ENCODE peak calls at places on chromosomes 11 and 22, in five cellular contexts. X, S, G, K and E are unnamed samples.

GRCh38 chr22:38114484-38115398 is 4.3 kb upstream of the BAIAP2L2 start:
- DNase-seq in X (peak), S (peak), G (peak), K (peak), E (no peak)

GRCh38 chr11:62575156-62575555 is 1.5 kb upstream of the EEF1G start:
- DNase-seq in X (no peak), S (no peak), G (no peak), K (no peak), E (no peak)

GRCh38 chr11:35316161-35316560 is 103.2 kb downstream of the SLC1A2 start:
- DNase-seq in X (no peak), S (no peak), G (no peak), K (no peak), E (no peak)

GRCh38 chr11:134513585-134514120 is 101.6 kb upstream of the B3GAT1 start:
- DNase-seq in X (no peak), S (no peak), G (no peak), K (no peak), E (no peak)

GRCh38 chr11:44774131-44774530 is 47.4 kb downstream of the TSPAN18 start:
- DNase-seq in X (no peak), S (no peak), G (peak), K (no peak), E (no peak)

GRCh38 chr22:20499769-20500168 is 4.2 kb upstream of the KLHL22 start:
- DNase-seq in X (no peak), S (no peak), G (no peak), K (no peak), E (no peak)

GRCh38 chr22:29723766-29724165 is 4.0 kb downstream of the CABP7 start:
- DNase-seq in X (no peak), S (no peak), G (no peak), K (no peak), E (no peak)

GRCh38 chr11:63462126-63462525 is 28.8 kb downstream of the PLAAT5 start:
- DNase-seq in X (no peak), S (no peak), G (no peak), K (no peak), E (no peak)

GRCh38 chr11:34266090-34266912 is 91.5 kb downstream of the ABTB2 start:
- DNase-seq in X (peak), S (no peak), G (peak), K (no peak), E (peak)

GRCh38 chr22:39598017-39598965 is 27.7 kb downstream of the CACNA1I start:
- DNase-seq in X (no peak), S (peak), G (no peak), K (peak), E (no peak)

GRCh38 chr22:45159652-45160462 is 3.9 kb upstream of the NUP50 start:
- DNase-seq in X (no peak), S (peak), G (peak), K (no peak), E (no peak)

GRCh38 chr22:30828187-30829155 is 133.8 kb downstream of the OSBP2 start:
- DNase-seq in X (no peak), S (no peak), G (no peak), K (no peak), E (no peak)

GRCh38 chr22:50485221-50486131 is 1.2 kb upstream of the MIOX start:
- DNase-seq in X (no peak), S (no peak), G (no peak), K (no peak), E (no peak)

GRCh38 chr22:31944700-31945477 is 554 bp downstream of the YWHAH start:
- DNase-seq in X (no peak), S (no peak), G (no peak), K (peak), E (no peak)

GRCh38 chr11:95991545-95991944 is 67.6 kb upstream of the MTMR2 start:
- DNase-seq in X (peak), S (no peak), G (peak), K (no peak), E (no peak)

GRCh38 chr22:27832606-27833005 is 31.1 kb upstream of the MN1 start:
- DNase-seq in X (no peak), S (no peak), G (no peak), K (no peak), E (no peak)

GRCh38 chr22:20230777-20231420 is 37.2 kb downstream of the RTN4R start:
- DNase-seq in X (no peak), S (no peak), G (no peak), K (no peak), E (no peak)

GRCh38 chr11:83681045-83681781 is 395.0 kb upstream of the CCDC90B start:
- DNase-seq in X (no peak), S (no peak), G (no peak), K (no peak), E (no peak)

GRCh38 chr11:69216609-69217008 is 60.9 kb downstream of the SMIM38 start:
- DNase-seq in X (no peak), S (no peak), G (no peak), K (no peak), E (no peak)

GRCh38 chr11:95788921-95789505 is 569 bp downstream of the FAM76B start:
- DNase-seq in X (no peak), S (peak), G (peak), K (peak), E (no peak)

GRCh38 chr22:50730941-50731661 is 6.9 kb upstream of the ACR start:
- DNase-seq in X (no peak), S (no peak), G (no peak), K (no peak), E (no peak)

GRCh38 chr11:102468636-102469195 is 16.2 kb upstream of the TMEM123 start:
- DNase-seq in X (no peak), S (peak), G (no peak), K (no peak), E (no peak)

GRCh38 chr11:17267576-17267975 is 9.0 kb upstream of the NUCB2 start:
- DNase-seq in X (no peak), S (peak), G (peak), K (no peak), E (peak)

GRCh38 chr22:24067587-24068376 is 56.7 kb downstream of the CABIN1 start:
- DNase-seq in X (no peak), S (no peak), G (no peak), K (no peak), E (peak)

DNA sequence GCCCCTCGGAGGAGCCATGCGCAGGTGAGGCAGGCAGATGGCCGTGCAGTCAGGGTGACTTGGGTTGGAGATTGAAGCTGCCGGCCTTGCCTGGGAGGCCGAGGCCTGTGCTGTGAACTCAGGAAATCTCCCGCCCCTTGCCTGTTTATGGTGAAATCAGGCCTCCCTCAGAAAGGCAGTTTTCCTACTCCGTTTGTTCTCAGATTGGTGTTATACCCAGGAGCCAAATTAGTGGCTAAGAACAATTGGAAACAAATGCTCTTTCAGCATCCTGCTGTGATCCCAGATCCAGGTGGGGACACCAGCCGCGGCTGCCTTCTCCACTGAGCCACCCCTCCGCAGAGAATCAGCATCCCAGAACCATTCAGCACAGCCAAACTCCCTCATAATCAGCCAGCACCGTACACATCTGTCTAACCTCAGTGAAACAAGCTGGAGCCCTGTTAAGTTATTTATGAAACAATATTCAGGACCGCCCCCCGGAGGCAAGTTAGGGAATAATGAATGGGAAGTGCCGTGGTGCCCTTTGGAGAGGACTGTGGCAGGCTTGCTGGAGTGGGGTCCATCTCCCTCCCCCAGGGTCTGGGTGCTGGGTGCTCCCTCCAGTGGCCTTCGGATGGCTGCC is 60.0 kb downstream of the PKNOX2 start:
- DNase-seq in X (no peak), S (no peak), G (peak), K (no peak), E (no peak)
- TF ChIP-seq CTCF in X (peak), S (no peak), G (peak), K (no peak), E (peak)

GRCh38 chr11:942853-943252 is 17.2 kb downstream of the AP2A2 start:
- DNase-seq in X (no peak), S (no peak), G (peak), K (no peak), E (peak)
- H3K4me3 ChIP-seq in X (no peak), S (no peak), G (no peak), K (no peak), E (no peak)

GRCh38 chr11:12235549-12235944 is 125.2 kb downstream of the MICAL2 start:
- DNase-seq in X (no peak), S (peak), G (peak), K (no peak), E (no peak)

GRCh38 chr11:12235080-12235479 is 124.7 kb downstream of the MICAL2 start:
- DNase-seq in X (no peak), S (no peak), G (no peak), K (no peak), E (no peak)

GRCh38 chr11:12235945-12236743 is 125.8 kb downstream of the MICAL2 start:
- DNase-seq in X (peak), S (peak), G (peak), K (no peak), E (no peak)

GRCh38 chr11:12237381-12237784 is 127.0 kb downstream of the MICAL2 start:
- DNase-seq in X (no peak), S (no peak), G (no peak), K (no peak), E (no peak)

DNA sequence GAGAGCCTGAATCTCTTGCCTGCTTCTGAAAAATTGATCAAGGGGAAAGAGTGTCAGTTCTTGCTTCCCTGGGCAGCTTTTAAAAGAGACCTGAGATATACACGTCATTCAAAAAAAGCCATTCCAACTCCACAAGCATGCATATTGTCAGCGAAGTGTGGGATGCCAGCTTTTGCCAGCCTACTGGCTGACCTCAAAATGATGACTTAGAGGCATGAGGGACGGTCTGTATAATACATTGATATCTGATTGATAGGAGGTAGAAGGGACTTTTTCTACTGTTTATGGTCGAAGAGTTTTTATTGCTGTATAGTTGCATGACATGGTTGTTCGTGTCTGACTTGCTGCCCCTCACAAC is 126.3 kb downstream of the MICAL2 start:
- DNase-seq in X (no peak), S (no peak), G (no peak), K (no peak), E (no peak)
- TF ChIP-seq CTCF in X (no peak), S (no peak), G (no peak), K (no peak), E (no peak)

DNA sequence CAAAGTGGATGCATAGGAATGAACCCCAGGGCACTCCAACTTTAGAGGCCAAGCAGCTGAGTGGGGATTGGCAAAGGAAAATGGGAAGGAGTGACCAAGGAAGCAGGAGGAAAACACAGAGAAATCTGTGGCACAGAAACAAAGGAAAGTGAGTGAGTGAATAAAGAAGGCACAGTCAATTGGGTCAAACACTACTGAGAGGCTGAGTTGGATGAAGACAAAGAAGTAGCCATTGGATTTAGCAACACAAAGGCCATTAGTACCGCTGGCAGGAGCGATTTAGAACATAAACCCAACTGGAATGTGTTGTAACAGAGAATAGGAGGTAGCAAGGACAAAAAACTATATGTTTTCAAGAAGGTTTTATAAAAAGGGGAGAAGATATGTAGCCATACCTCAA is 6.6 kb upstream of the NXPE1 start:
- DNase-seq in X (no peak), S (no peak), G (no peak), K (no peak), E (no peak)
- H3K4me3 ChIP-seq in X (no peak), S (no peak), G (no peak), K (no peak), E (no peak)

GRCh38 chr11:128195057-128195751 is 392.2 kb downstream of the ETS1 start:
- DNase-seq in X (no peak), S (no peak), G (no peak), K (peak), E (no peak)
- TF ChIP-seq CTCF in X (no peak), S (no peak), G (peak), K (no peak), E (no peak)